ENCODE peak calls at places on chromosomes 6 and 20, in seven cellular contexts. R, S, E, K, H, Y and I are unnamed samples. For H3K9me3 and H3K4me1, the result is how much of the 10 kb centered on the place peaks cover.

GRCh38 chr6:113461153-113461897 is 395.8 kb upstream of the MARCKS start:
- DNase-seq in R (no peak), S (no peak), E (no peak), K (no peak), H (no peak), Y (peak), I (no peak)

GRCh38 chr6:32945106-32945761 is 4.4 kb upstream of the HLA-DMB start:
- DNase-seq in R (no peak), S (no peak), E (no peak), K (no peak), H (no peak), Y (peak), I (no peak)

GRCh38 chr20:44447827-44448419 is 27.8 kb upstream of the TTPAL start:
- DNase-seq in R (no peak), S (no peak), E (no peak), K (no peak), H (no peak), Y (no peak), I (no peak)

GRCh38 chr6:12716298-12716853 is at the start of gene PHACTR1:
- DNase-seq in R (no peak), S (no peak), E (no peak), K (no peak), H (no peak), Y (no peak), I (no peak)

GRCh38 chr6:101608724-101609123 is 215.2 kb downstream of the GRIK2 start:
- DNase-seq in R (no peak), S (no peak), E (no peak), K (no peak), H (no peak), Y (no peak), I (no peak)

GRCh38 chr6:107110200-107110599 is 5.1 kb downstream of the BEND3 start:
- DNase-seq in R (no peak), S (no peak), E (no peak), K (no peak), H (no peak), Y (no peak), I (no peak)

GRCh38 chr6:19024737-19025136 is 637.6 kb downstream of the RNF144B start:
- DNase-seq in R (peak), S (peak), E (no peak), K (peak), H (no peak), Y (peak), I (no peak)

GRCh38 chr20:35284267-35284991 is at the start of gene EIF6:
- DNase-seq in R (peak), S (peak), E (peak), K (peak), H (no peak), Y (peak), I (peak)

GRCh38 chr6:11798096-11798495 is 19.5 kb upstream of the ADTRP start:
- DNase-seq in R (peak), S (no peak), E (no peak), K (no peak), H (no peak), Y (no peak), I (no peak)

GRCh38 chr6:28980137-28980796 is 24.8 kb downstream of the ZNF311 start:
- DNase-seq in R (no peak), S (no peak), E (no peak), K (no peak), H (no peak), Y (no peak), I (no peak)

GRCh38 chr6:1463751-1464397 is 74.5 kb downstream of the FOXF2 start:
- DNase-seq in R (no peak), S (no peak), E (no peak), K (no peak), H (no peak), Y (no peak), I (no peak)

GRCh38 chr6:113489946-113490345 is 367.2 kb upstream of the MARCKS start:
- DNase-seq in R (no peak), S (no peak), E (no peak), K (no peak), H (no peak), Y (no peak), I (no peak)

GRCh38 chr6:157695301-157696030 is 127.6 kb upstream of the SNX9 start:
- DNase-seq in R (no peak), S (no peak), E (no peak), K (no peak), H (no peak), Y (no peak), I (no peak)

GRCh38 chr20:61288331-61288784 is 36.3 kb downstream of the CDH4 start:
- DNase-seq in R (no peak), S (no peak), E (no peak), K (no peak), H (no peak), Y (no peak), I (no peak)

GRCh38 chr6:4180653-4181255 is 45.4 kb upstream of the ECI2 start:
- DNase-seq in R (peak), S (no peak), E (no peak), K (no peak), H (peak), Y (peak), I (no peak)

GRCh38 chr6:100923481-100923880 is 42.4 kb upstream of the ASCC3 start:
- DNase-seq in R (no peak), S (peak), E (no peak), K (no peak), H (no peak), Y (no peak), I (no peak)

GRCh38 chr6:125157280-125157679 is 3.7 kb downstream of the TPD52L1 start:
- DNase-seq in R (no peak), S (no peak), E (no peak), K (no peak), H (no peak), Y (no peak), I (no peak)

GRCh38 chr6:96907498-96907897 is 9.8 kb upstream of the NDUFAF4 start:
- DNase-seq in R (no peak), S (no peak), E (no peak), K (no peak), H (no peak), Y (peak), I (no peak)

GRCh38 chr6:108187519-108187918 is 21.7 kb downstream of the NR2E1 start:
- DNase-seq in R (no peak), S (no peak), E (no peak), K (no peak), H (no peak), Y (no peak), I (no peak)

DNA sequence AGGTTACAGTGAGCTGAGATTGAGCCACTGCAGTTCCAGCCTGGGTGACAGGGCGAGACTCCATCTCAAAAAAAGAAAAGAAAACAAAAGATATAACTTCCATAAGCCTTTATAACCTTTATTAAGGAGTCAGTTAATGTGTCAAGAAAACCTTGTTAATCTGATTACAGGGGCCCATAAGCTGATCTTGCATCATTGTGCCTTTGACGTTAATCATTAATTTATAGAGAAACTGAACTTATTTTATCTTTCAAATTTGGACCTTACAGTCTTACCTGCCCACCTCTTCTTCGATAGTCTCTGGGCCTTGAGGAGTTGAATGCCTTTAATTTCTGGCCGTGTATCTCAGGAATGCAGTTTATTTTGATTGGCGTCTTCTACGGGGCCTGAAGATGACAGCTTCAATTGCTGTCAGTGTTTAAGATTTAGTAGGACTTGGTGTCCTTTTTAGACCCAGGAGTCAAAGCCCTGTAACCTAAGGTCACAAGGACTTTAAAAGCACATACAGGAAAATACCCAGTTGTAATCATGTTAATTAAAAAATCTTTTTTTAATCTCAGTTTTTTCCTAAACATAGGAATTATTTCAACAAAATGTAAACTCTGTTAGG is 5.8 kb downstream of the ACOT13 start:
- DNase-seq in R (no peak), S (no peak), E (no peak), K (no peak), H (no peak), Y (no peak), I (no peak)
- H3K9me3 ChIP-seq in R (under half), S (under half), E (under half), K (under half), H (under half), Y (under half), I (under half)

GRCh38 chr20:36605309-36606170 is at the start of gene RAB5IF:
- DNase-seq in R (peak), S (peak), E (peak), K (peak), H (peak), Y (peak), I (peak)

GRCh38 chr20:36606171-36607116 is 865 bp downstream of the RAB5IF start:
- DNase-seq in R (no peak), S (no peak), E (no peak), K (no peak), H (no peak), Y (peak), I (no peak)

GRCh38 chr20:36604952-36605308 is 649 bp upstream of the RAB5IF start:
- DNase-seq in R (peak), S (no peak), E (peak), K (peak), H (no peak), Y (no peak), I (no peak)

DNA sequence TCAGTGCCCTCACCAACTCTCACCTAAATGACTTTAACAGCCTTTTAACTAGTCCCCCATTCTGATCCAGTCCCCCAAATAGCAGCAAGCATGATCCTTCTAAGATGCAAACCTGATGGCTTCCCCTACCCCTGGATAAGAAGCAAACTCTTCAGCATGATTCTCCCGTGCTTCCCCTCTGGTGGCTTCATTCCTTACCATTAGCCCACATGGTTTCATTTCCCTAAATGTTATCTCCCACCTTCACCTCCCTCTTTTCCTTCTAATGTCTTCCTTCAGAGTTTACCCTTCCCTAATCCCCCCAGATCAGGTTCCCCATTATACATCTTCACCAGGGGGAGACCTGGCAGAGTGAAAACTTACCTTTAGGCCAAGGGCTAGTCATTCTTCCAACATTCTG is 4.0 kb upstream of the RAB5IF start:
- DNase-seq in R (no peak), S (no peak), E (no peak), K (no peak), H (no peak), Y (no peak), I (no peak)
- H3K4me1 ChIP-seq in R (under half), S (under half), E (under half), K (under half), H (under half), Y (under half), I (under half)

GRCh38 chr6:118669561-118669960 is 18.2 kb upstream of the CEP85L start:
- DNase-seq in R (no peak), S (no peak), E (no peak), K (no peak), H (peak), Y (no peak), I (no peak)
- H3K9me3 ChIP-seq in R (under half), S (under half), E (under half), K (under half), H (under half), Y (under half), I (under half)

GRCh38 chr6:17159240-17159639 is 57.4 kb downstream of the STMND1 start:
- DNase-seq in R (no peak), S (no peak), E (peak), K (peak), H (peak), Y (no peak), I (no peak)
- H3K4me1 ChIP-seq in R (under half), S (under half), E (under half), K (under half), H (under half), Y (under half), I (under half)